ENCODE peak calls at places on chromosomes 4 and X, in five cellular contexts. L, T, I, A and S are unnamed samples.

GRCh38 chrX:11648705-11649519 is 16.8 kb downstream of the ARHGAP6 start:
- DNase-seq in T (no peak), L (no peak), I (no peak), A (no peak), S (no peak)

GRCh38 chr4:84971319-84971932 is 4.9 kb upstream of the WDFY3 start:
- DNase-seq in A (no peak), L (peak), I (no peak), T (no peak), S (no peak)

GRCh38 chr4:76850010-76850441 is 47.9 kb downstream of the SOWAHB start:
- DNase-seq in T (no peak), A (peak), L (peak), I (no peak), S (no peak)

GRCh38 chr4:3793545-3793944 is 27.4 kb downstream of the ADRA2C start:
- DNase-seq in L (no peak), I (no peak), A (no peak), T (no peak), S (no peak)

GRCh38 chr4:108103096-108103495 is 65.6 kb downstream of the LEF1 start:
- DNase-seq in I (no peak), L (no peak), A (no peak), T (no peak), S (no peak)

GRCh38 chr4:184732126-184732525 is 1.8 kb downstream of the CENPU start:
- DNase-seq in L (no peak), T (no peak), I (no peak), A (no peak), S (no peak)

GRCh38 chr4:147157860-147158701 is 212.4 kb upstream of the TTC29 start:
- DNase-seq in T (no peak), I (no peak), L (peak), A (no peak), S (no peak)

GRCh38 chr4:109435635-109436034 is 2.0 kb downstream of the SEC24B start:
- DNase-seq in A (no peak), I (no peak), T (no peak), L (no peak), S (no peak)

GRCh38 chrX:40570346-40571093 is 10.2 kb upstream of the ATP6AP2 start:
- DNase-seq in A (no peak), L (no peak), T (peak), I (no peak), S (peak)

GRCh38 chr4:151990201-151990600 is 229.4 kb upstream of the GATB start:
- DNase-seq in L (peak), A (peak), T (no peak), I (no peak), S (no peak)

GRCh38 chr4:186144596-186145569 is 40.4 kb downstream of the FAM149A start:
- DNase-seq in T (peak), A (peak), I (peak), L (peak), S (no peak)